ENCODE peak calls at places on chromosomes 4 and X, in seven cellular contexts. Q is sigmoid colon, V is tibial nerve, K is breast epithelium, X is cardiac muscle cell, B is adrenal gland, Z is lower lobe of right lung. E is an unnamed sample. For H3K4me1, the result is how much of the 10 kb centered on the place peaks cover.

GRCh38 chr4:27692098-27692679 is 831.5 kb downstream of the STIM2 start:
- DNase-seq in Q (no peak), V (no peak), K (no peak), X (peak), B (peak), Z (no peak), E (no peak)

GRCh38 chr4:25743971-25744370 is 88.3 kb downstream of the SLC34A2 start:
- DNase-seq in Q (no peak), V (no peak), K (no peak), X (no peak), B (no peak), Z (no peak), E (no peak)

GRCh38 chr4:126701756-126702155 is 931.0 kb upstream of the INTU start:
- DNase-seq in Q (no peak), V (no peak), K (no peak), X (peak), B (no peak), Z (no peak), E (no peak)

GRCh38 chr4:138222041-138222440 is 20.1 kb downstream of the SLC7A11 start:
- DNase-seq in Q (no peak), V (no peak), K (no peak), X (peak), B (no peak), Z (no peak), E (no peak)

GRCh38 chrX:125791781-125792180 is 374.3 kb downstream of the DCAF12L2 start:
- DNase-seq in Q (no peak), V (no peak), K (no peak), X (no peak), B (no peak), Z (no peak), E (no peak)

GRCh38 chr4:19944806-19945205 is 306.9 kb upstream of the SLIT2 start:
- DNase-seq in Q (no peak), V (no peak), K (no peak), X (no peak), B (peak), Z (no peak), E (no peak)

GRCh38 chr4:100188829-100189228 is 1.4 kb downstream of the DDIT4L start:
- DNase-seq in Q (no peak), V (no peak), K (no peak), X (no peak), B (no peak), Z (no peak), E (no peak)

GRCh38 chr4:128572778-128573241 is 236.7 kb upstream of the JADE1 start:
- DNase-seq in Q (no peak), V (no peak), K (no peak), X (no peak), B (no peak), Z (no peak), E (no peak)

GRCh38 chr4:176810481-176811249 is 17.9 kb upstream of the VEGFC start:
- DNase-seq in Q (no peak), V (no peak), K (no peak), X (no peak), B (no peak), Z (no peak), E (no peak)

GRCh38 chrX:57933321-57933720 is 23.1 kb upstream of the ZXDA start:
- DNase-seq in Q (no peak), V (no peak), K (no peak), X (no peak), B (no peak), Z (no peak), E (no peak)

GRCh38 chrX:149506349-149506748 is 1.2 kb upstream of the IDS start:
- DNase-seq in Q (no peak), V (no peak), K (no peak), X (no peak), B (no peak), Z (no peak), E (no peak)
- TF ChIP-seq CTCF in Q (no peak), V (no peak), K (no peak), X (no peak), B (no peak), Z (no peak), E (no peak)

GRCh38 chr4:6803246-6803645 is 20.7 kb downstream of the KIAA0232 start:
- DNase-seq in Q (no peak), V (no peak), K (no peak), X (no peak), B (no peak), Z (no peak), E (no peak)
- H3K4me1 ChIP-seq in Q (under half), V (under half), K (under half), X (under half), B (under half), Z (under half), E (under half)

DNA sequence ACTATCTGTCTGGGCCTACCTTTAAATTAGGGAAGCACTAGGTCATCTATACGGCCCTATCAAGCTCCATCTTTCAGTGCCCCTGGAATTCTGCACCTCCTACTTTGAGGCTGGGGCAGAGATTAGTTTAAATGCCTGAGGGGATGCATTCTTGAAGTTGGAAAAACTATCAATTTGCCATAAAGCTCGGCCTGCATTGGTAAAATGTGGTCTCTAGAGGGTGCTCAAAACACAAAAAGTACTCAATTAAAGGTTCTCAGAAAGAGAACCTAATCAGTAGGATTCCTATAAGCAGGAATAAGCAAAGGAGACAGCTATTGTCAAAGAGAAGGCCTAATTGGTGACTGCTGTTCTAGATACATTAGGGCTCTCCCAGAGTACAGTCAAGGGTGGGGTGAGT is 111.7 kb downstream of the AMER1 start:
- DNase-seq in Q (no peak), V (no peak), K (no peak), X (peak), B (no peak), Z (no peak), E (no peak)
- TF ChIP-seq CTCF in Q (no peak), V (no peak), K (no peak), X (peak), B (peak), Z (peak), E (peak)

GRCh38 chrX:102728646-102729045 is 8.1 kb downstream of the GPRASP3 start:
- DNase-seq in Q (no peak), V (no peak), K (no peak), X (no peak), B (no peak), Z (no peak), E (no peak)

GRCh38 chrX:102727761-102728160 is 7.2 kb downstream of the GPRASP3 start:
- DNase-seq in Q (no peak), V (no peak), K (no peak), X (no peak), B (no peak), Z (no peak), E (no peak)

GRCh38 chrX:102720237-102721168 is at the start of gene GPRASP3:
- DNase-seq in Q (peak), V (peak), K (peak), X (peak), B (peak), Z (peak), E (peak)

GRCh38 chrX:102723456-102723855 is 2.9 kb downstream of the GPRASP3 start:
- DNase-seq in Q (no peak), V (no peak), K (no peak), X (no peak), B (no peak), Z (no peak), E (no peak)
- H3K4me1 ChIP-seq in Q (under half), V (under half), K (under half), X (under half), B (under half), Z (under half), E (under half)

GRCh38 chrX:153952373-153953026 is 8.1 kb upstream of the RENBP start:
- DNase-seq in Q (no peak), V (no peak), K (no peak), X (no peak), B (no peak), Z (no peak), E (no peak)

GRCh38 chrX:153953892-153954617 is 9.6 kb upstream of the RENBP start:
- DNase-seq in Q (no peak), V (no peak), K (no peak), X (no peak), B (no peak), Z (no peak), E (peak)

GRCh38 chrX:153951683-153952372 is 7.4 kb upstream of the RENBP start:
- DNase-seq in Q (no peak), V (no peak), K (no peak), X (no peak), B (no peak), Z (no peak), E (no peak)

GRCh38 chrX:153954618-153955450 is 10.4 kb upstream of the RENBP start:
- DNase-seq in Q (no peak), V (no peak), K (no peak), X (no peak), B (no peak), Z (no peak), E (peak)

DNA sequence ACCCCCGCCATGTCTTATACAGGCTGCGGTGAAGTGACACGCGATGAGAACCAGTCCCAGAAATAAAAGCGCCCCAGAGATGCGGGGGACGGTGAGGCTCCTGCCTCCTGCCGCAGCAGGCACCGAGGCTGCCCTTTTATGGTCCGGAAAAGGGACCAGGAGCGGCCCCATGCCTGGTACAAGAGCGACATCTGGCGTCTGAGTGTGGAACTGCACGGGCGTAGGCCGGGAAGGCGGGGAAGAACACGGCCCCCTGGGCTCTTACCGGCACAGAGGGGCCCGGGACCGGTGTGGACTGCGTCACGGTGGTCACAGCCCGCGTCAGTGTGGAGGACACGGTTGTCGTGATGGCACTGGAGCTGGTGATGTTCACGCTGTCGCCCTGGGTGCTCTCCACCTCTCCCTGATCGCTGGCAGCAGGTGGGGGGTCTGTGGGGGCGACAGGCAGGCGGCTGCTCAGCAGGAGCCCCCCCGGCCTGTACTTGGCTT is 8.9 kb upstream of the RENBP start:
- DNase-seq in Q (peak), V (peak), K (peak), X (peak), B (peak), Z (peak), E (peak)
- TF ChIP-seq CTCF in Q (peak), V (peak), K (peak), X (peak), B (peak), Z (peak), E (peak)

GRCh38 chrX:68043713-68044438 is 389.4 kb downstream of the OPHN1 start:
- DNase-seq in Q (no peak), V (no peak), K (no peak), X (no peak), B (no peak), Z (no peak), E (no peak)
- H3K4me1 ChIP-seq in Q (under half), V (under half), K (under half), X (under half), B (under half), Z (under half), E (under half)

DNA sequence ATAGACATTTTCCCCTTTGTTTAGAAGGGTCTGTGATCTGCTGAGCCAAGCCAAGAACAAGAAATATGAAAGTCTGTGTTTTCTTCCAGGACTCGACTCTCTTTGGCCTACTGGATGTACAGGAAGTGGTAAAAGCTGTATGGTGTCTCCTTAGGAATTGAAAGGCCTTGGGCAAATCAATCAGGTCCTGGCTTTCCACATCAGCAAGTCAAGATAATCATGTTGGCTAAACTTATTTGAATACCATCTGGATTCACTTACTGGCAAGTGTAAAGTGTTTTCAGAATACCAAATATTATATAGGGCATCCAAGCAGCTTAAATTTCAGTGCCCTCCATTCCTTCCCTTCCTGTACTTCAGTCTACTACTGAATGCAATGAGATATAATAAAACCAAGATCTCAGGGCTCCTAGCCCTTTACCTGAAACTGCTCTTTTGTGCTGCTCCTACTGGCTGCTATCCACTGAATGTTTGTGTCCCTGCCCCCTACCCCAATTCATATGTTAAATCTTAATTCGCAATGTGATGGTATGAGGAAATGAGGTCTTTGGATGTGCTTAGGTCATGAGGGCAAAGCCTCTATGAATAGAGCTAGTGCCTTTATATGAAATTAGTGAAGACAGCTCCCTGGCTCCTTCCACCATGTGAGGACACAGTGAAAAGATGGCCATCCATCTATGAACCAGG is 578.0 kb downstream of the SPRY1 start:
- DNase-seq in Q (no peak), V (no peak), K (no peak), X (no peak), B (no peak), Z (no peak), E (no peak)
- TF ChIP-seq CTCF in Q (no peak), V (no peak), K (no peak), X (no peak), B (no peak), Z (no peak), E (no peak)

DNA sequence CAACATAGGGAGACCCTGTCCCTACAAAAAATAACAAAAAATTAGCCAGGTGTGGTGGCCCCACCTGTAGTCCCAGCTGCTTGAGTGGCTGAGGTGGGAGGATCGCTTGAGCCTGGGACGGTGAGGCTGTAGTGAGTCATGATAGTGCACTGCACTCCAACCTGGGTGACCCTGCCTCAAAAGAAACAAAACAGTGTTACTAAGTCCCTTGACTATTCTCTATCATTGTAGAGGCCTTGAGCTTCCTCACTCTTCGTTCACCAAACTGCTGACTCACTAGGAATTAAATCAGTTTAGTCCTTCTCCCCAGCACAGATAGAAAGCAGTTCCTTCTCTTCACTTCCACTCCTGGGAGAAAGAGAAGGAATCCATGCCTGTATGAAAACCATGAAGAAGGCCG is 14.5 kb downstream of the CDS1 start:
- DNase-seq in Q (no peak), V (no peak), K (no peak), X (no peak), B (peak), Z (no peak), E (no peak)
- H3K4me1 ChIP-seq in Q (under half), V (under half), K (under half), X (under half), B (under half), Z (under half), E (under half)

GRCh38 chr4:97990409-97990808 is 152.9 kb downstream of the STPG2 start:
- DNase-seq in Q (no peak), V (no peak), K (no peak), X (no peak), B (no peak), Z (no peak), E (no peak)

GRCh38 chr4:97984545-97985131 is 158.6 kb downstream of the STPG2 start:
- DNase-seq in Q (no peak), V (no peak), K (no peak), X (no peak), B (no peak), Z (no peak), E (no peak)

GRCh38 chr4:97987019-97987648 is 156.1 kb downstream of the STPG2 start:
- DNase-seq in Q (no peak), V (no peak), K (no peak), X (peak), B (no peak), Z (no peak), E (no peak)
- TF ChIP-seq CTCF in Q (no peak), V (peak), K (no peak), X (peak), B (peak), Z (no peak), E (peak)